ENCODE peak calls at places on chromosomes 5 and 9, in five cellular contexts. One of them, this sample, is unnamed.

GRCh38 chr5:78404682-78405293 is 44.4 kb downstream of the SCAMP1 start:
- DNase-seq in mesothelial cell of epicardium: no peak
- DNase-seq in ACHN: no peak
- DNase-seq in hepatocyte: no peak
- DNase-seq in endothelial cell: no peak
- DNase-seq in this sample: no peak

GRCh38 chr9:18920141-18920611 is 112.8 kb downstream of the SAXO1 start:
- DNase-seq in mesothelial cell of epicardium: no peak
- DNase-seq in ACHN: no peak
- DNase-seq in hepatocyte: no peak
- DNase-seq in endothelial cell: no peak
- DNase-seq in this sample: no peak

GRCh38 chr9:126453156-126453963 is 126.7 kb downstream of the MVB12B start:
- DNase-seq in mesothelial cell of epicardium: no peak
- DNase-seq in ACHN: no peak
- DNase-seq in hepatocyte: no peak
- DNase-seq in endothelial cell: no peak
- DNase-seq in this sample: no peak

GRCh38 chr5:75239681-75240080 is 3.0 kb upstream of the ANKRD31 start:
- DNase-seq in mesothelial cell of epicardium: no peak
- DNase-seq in ACHN: peak
- DNase-seq in hepatocyte: peak
- DNase-seq in endothelial cell: no peak
- DNase-seq in this sample: no peak

GRCh38 chr5:3131161-3131560 is 379.7 kb upstream of the IRX2 start:
- DNase-seq in mesothelial cell of epicardium: no peak
- DNase-seq in ACHN: no peak
- DNase-seq in hepatocyte: no peak
- DNase-seq in endothelial cell: no peak
- DNase-seq in this sample: no peak

GRCh38 chr9:132214027-132214622 is 52.3 kb downstream of the NTNG2 start:
- DNase-seq in mesothelial cell of epicardium: peak
- DNase-seq in ACHN: peak
- DNase-seq in hepatocyte: peak
- DNase-seq in endothelial cell: peak
- DNase-seq in this sample: peak

GRCh38 chr9:70534471-70534870 is 120.0 kb upstream of the KLF9 start:
- DNase-seq in mesothelial cell of epicardium: no peak
- DNase-seq in ACHN: no peak
- DNase-seq in hepatocyte: no peak
- DNase-seq in endothelial cell: no peak
- DNase-seq in this sample: no peak

GRCh38 chr5:16411741-16412455 is 53.7 kb downstream of the ZNF622 start:
- DNase-seq in mesothelial cell of epicardium: no peak
- DNase-seq in ACHN: no peak
- DNase-seq in hepatocyte: no peak
- DNase-seq in endothelial cell: no peak
- DNase-seq in this sample: no peak

GRCh38 chr9:76415731-76416130 is 21.5 kb upstream of the RFK start:
- DNase-seq in mesothelial cell of epicardium: no peak
- DNase-seq in ACHN: no peak
- DNase-seq in hepatocyte: no peak
- DNase-seq in endothelial cell: no peak
- DNase-seq in this sample: no peak

This sample was measured in omental fat pad.